ENCODE peak calls at places on chromosomes 6 and 20, in nine cellular contexts. W is psoas muscle; N is osteocyte; O is B cell; X is left ventricle myocardium inferior; V is cardiac fibroblast; Q is CD4-positive, alpha-beta T cell; B is tibial nerve; M is lower leg skin. T is an unnamed sample.

GRCh38 chr6:143485967-143486366 is 25.6 kb downstream of the FUCA2 start:
- DNase-seq in W (no peak), N (no peak), O (no peak), X (no peak), V (no peak), Q (no peak), B (no peak), M (no peak), T (no peak)

GRCh38 chr6:25215881-25216280 is 63.3 kb upstream of the CARMIL1 start:
- DNase-seq in W (no peak), N (no peak), O (no peak), X (no peak), V (no peak), Q (no peak), B (no peak), M (no peak), T (no peak)

GRCh38 chr6:14729186-14729871 is 516.5 kb upstream of the JARID2 start:
- DNase-seq in W (no peak), N (no peak), O (peak; percentile 33), X (no peak), V (no peak), Q (no peak), B (no peak), M (no peak), T (no peak)

GRCh38 chr6:82704048-82704447 is 340.4 kb downstream of the TPBG start:
- DNase-seq in W (no peak), N (no peak), O (no peak), X (no peak), V (no peak), Q (no peak), B (no peak), M (no peak), T (no peak)

GRCh38 chr6:82396964-82397761 is 33.5 kb downstream of the TPBG start:
- DNase-seq in W (no peak), N (no peak), O (no peak), X (no peak), V (peak; percentile 66), Q (no peak), B (no peak), M (no peak), T (no peak)

GRCh38 chr6:115665310-115665709 is 395.4 kb downstream of the FRK start:
- DNase-seq in W (no peak), N (no peak), O (no peak), X (no peak), V (no peak), Q (no peak), B (no peak), M (no peak), T (no peak)

GRCh38 chr6:158002249-158002950 is 20.7 kb downstream of the SYNJ2 start:
- DNase-seq in W (no peak), N (no peak), O (no peak), X (peak; percentile 9), V (no peak), Q (no peak), B (no peak), M (peak; percentile 61), T (no peak)

GRCh38 chr6:165922309-165922794 is 245.3 kb downstream of the TBXT start:
- DNase-seq in W (no peak), N (no peak), O (no peak), X (no peak), V (peak; percentile 48), Q (no peak), B (no peak), M (no peak), T (no peak)

GRCh38 chr6:104642871-104643270 is 216.8 kb downstream of the HACE1 start:
- DNase-seq in W (no peak), N (no peak), O (no peak), X (no peak), V (peak; percentile 52), Q (no peak), B (no peak), M (no peak), T (no peak)

GRCh38 chr6:157620905-157621304 is 202.1 kb upstream of the SNX9 start:
- DNase-seq in W (no peak), N (no peak), O (no peak), X (no peak), V (no peak), Q (no peak), B (no peak), M (no peak), T (no peak)

GRCh38 chr6:113184291-113184690 is 672.9 kb upstream of the MARCKS start:
- DNase-seq in W (no peak), N (no peak), O (no peak), X (no peak), V (peak; percentile 78), Q (no peak), B (no peak), M (no peak), T (no peak)

GRCh38 chr20:46463852-46464251 is 49.5 kb downstream of the ZNF334 start:
- DNase-seq in W (no peak), N (no peak), O (no peak), X (no peak), V (no peak), Q (no peak), B (no peak), M (no peak), T (no peak)

GRCh38 chr6:3455490-3456394 is 1.1 kb downstream of the SLC22A23 start:
- DNase-seq in W (peak; percentile 48), N (no peak), O (peak; percentile 51), X (no peak), V (no peak), Q (peak; percentile 8), B (no peak), M (peak; percentile 41), T (peak; percentile 63)
- TF ChIP-seq CTCF in W (no peak), N (no peak), O (no peak), X (no peak), V (no peak), Q (no peak), B (no peak), M (no peak), T (no peak)

DNA sequence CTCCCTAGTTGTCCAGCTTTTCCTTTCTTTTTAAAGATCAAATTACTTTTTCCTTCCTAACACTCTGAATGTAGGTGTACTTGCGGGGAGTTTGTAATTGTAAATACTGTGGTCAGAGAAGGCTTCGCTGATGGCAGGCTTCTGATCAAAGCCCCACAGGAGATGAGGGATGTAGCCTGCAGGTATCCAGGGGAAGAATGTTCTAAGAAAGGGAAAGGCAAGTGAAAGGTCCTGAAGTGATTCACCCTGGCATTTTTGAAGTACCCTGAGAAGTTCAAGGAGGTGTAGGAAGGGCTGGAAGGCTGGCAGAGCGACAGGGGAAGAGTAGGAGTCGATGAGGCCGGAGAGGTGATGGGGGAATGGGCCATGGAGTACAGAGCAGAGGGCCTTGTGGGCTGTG is 38.2 kb upstream of the CCN6 start:
- DNase-seq in W (no peak), N (no peak), O (no peak), X (no peak), V (no peak), Q (no peak), B (no peak), M (no peak), T (no peak)
- TF ChIP-seq CTCF in W (no peak), N (no peak), O (no peak), X (no peak), V (no peak), Q (no peak), B (no peak), M (no peak), T (no peak)

GRCh38 chr6:148869589-148869988 is 122.8 kb downstream of the UST start:
- DNase-seq in W (no peak), N (no peak), O (no peak), X (no peak), V (peak; percentile 61), Q (no peak), B (no peak), M (no peak), T (no peak)

GRCh38 chr6:148873154-148873553 is 126.3 kb downstream of the UST start:
- DNase-seq in W (no peak), N (no peak), O (no peak), X (no peak), V (no peak), Q (no peak), B (no peak), M (no peak), T (no peak)

GRCh38 chr6:148878683-148879082 is 131.9 kb downstream of the UST start:
- DNase-seq in W (no peak), N (no peak), O (no peak), X (no peak), V (no peak), Q (no peak), B (no peak), M (no peak), T (no peak)

GRCh38 chr6:148874698-148875293 is 128.0 kb downstream of the UST start:
- DNase-seq in W (no peak), N (no peak), O (no peak), X (peak; percentile 25), V (peak; percentile 65), Q (no peak), B (no peak), M (no peak), T (no peak)

GRCh38 chr6:148873868-148874267 is 127.0 kb downstream of the UST start:
- DNase-seq in W (no peak), N (no peak), O (no peak), X (no peak), V (no peak), Q (no peak), B (no peak), M (no peak), T (no peak)
- TF ChIP-seq CTCF in W (no peak), N (no peak), O (no peak), X (no peak), V (no peak), Q (no peak), B (no peak), M (no peak), T (no peak)

GRCh38 chr6:84687487-84687886 is 76.9 kb downstream of the TBX18 start:
- DNase-seq in W (no peak), N (no peak), O (no peak), X (no peak), V (peak; percentile 48), Q (no peak), B (no peak), M (no peak), T (no peak)

GRCh38 chr6:84688187-84688878 is 76.1 kb downstream of the TBX18 start:
- DNase-seq in W (no peak), N (no peak), O (no peak), X (no peak), V (peak; percentile 57), Q (no peak), B (no peak), M (no peak), T (no peak)

GRCh38 chr6:84681693-84682326 is 82.6 kb downstream of the TBX18 start:
- DNase-seq in W (no peak), N (no peak), O (no peak), X (no peak), V (no peak), Q (no peak), B (no peak), M (no peak), T (no peak)

DNA sequence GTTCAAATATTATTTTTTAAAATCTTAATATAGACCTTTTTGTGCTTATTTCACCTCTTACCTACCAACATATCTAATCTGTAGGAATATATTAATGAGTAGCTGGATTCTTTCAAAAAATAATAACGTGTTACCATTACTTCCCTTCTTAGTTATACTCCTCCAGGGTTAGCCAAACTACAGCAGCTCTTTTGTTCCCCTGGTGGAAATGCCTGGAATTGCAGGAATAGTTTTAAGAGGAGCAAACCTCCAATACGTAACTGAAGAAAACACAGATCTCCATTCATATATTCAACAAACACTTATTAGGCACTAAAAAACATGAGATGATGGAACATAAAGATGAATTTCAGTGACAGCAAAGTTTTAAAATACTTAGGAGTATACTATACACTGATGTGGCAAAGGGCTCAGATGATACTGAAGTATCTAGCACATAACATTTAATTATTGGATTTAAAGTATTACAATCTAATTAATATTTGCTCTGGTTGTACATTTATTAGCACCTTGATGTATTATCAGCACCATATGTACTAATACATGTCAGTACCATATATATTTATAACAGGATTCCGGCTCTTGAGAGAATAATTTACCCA is 78.3 kb downstream of the TBX18 start:
- DNase-seq in W (no peak), N (no peak), O (no peak), X (no peak), V (no peak), Q (no peak), B (no peak), M (no peak), T (no peak)
- TF ChIP-seq CTCF in W (peak; percentile 37), N (peak; percentile 45), O (peak; percentile 49), X (peak; percentile 27), V (peak; percentile 63), Q (no peak), B (no peak), M (no peak), T (peak; percentile 45)

T was measured in nephron progenitor cell.